ENCODE peak calls at places on chromosome 12, in eight cellular contexts. U, V, I, O, W, S, N and X are unnamed samples.

GRCh38 chr12:128266086-128266485 is 884 bp upstream of the TMEM132C start:
- DNase-seq in U (no peak), V (no peak), I (no peak), O (no peak), W (no peak), S (no peak), N (no peak), X (no peak)

GRCh38 chr12:113059071-113059595 is 2.6 kb downstream of the DTX1 start:
- DNase-seq in U (no peak), V (no peak), I (no peak), O (no peak), W (no peak), S (no peak), N (no peak), X (no peak)

GRCh38 chr12:6430124-6430989 is 14.4 kb upstream of the CD27 start:
- DNase-seq in U (peak; percentile 64), V (peak; percentile 86), I (peak; percentile 96), O (peak; percentile 92), W (peak; percentile 95), S (peak; percentile 100), N (peak; percentile 87), X (peak; percentile 68)

GRCh38 chr12:119547016-119547415 is 46.6 kb upstream of the TMEM233 start:
- DNase-seq in U (no peak), V (no peak), I (no peak), O (no peak), W (no peak), S (no peak), N (no peak), X (no peak)

GRCh38 chr12:65977384-65977783 is 153.1 kb downstream of the HMGA2 start:
- DNase-seq in U (no peak), V (no peak), I (no peak), O (no peak), W (no peak), S (no peak), N (no peak), X (no peak)

GRCh38 chr12:117582135-117582784 is 220.8 kb upstream of the NOS1 start:
- DNase-seq in U (peak; percentile 77), V (no peak), I (no peak), O (no peak), W (no peak), S (no peak), N (no peak), X (no peak)

GRCh38 chr12:5012337-5012736 is 31.3 kb upstream of the KCNA5 start:
- DNase-seq in U (peak; percentile 69), V (no peak), I (no peak), O (no peak), W (no peak), S (no peak), N (no peak), X (no peak)

GRCh38 chr12:116594325-116595038 is 35.3 kb downstream of the MAP1LC3B2 start:
- DNase-seq in U (no peak), V (no peak), I (peak; percentile 92), O (no peak), W (no peak), S (no peak), N (no peak), X (peak; percentile 51)

GRCh38 chr12:105935981-105936380 is 202.8 kb downstream of the NUAK1 start:
- DNase-seq in U (no peak), V (no peak), I (no peak), O (no peak), W (no peak), S (no peak), N (no peak), X (no peak)

GRCh38 chr12:52517888-52518287 is 2.3 kb downstream of the KRT5 start:
- DNase-seq in U (peak; percentile 25), V (no peak), I (no peak), O (no peak), W (no peak), S (no peak), N (no peak), X (no peak)

GRCh38 chr12:56411781-56412639 is 37.2 kb downstream of the TIMELESS start:
- DNase-seq in U (no peak), V (no peak), I (no peak), O (no peak), W (no peak), S (no peak), N (no peak), X (no peak)

GRCh38 chr12:31849090-31849687 is 110.0 kb upstream of the RESF1 start:
- DNase-seq in U (no peak), V (no peak), I (peak; percentile 59), O (no peak), W (no peak), S (peak; percentile 67), N (no peak), X (no peak)

GRCh38 chr12:94841171-94841570 is 162.3 kb downstream of the NDUFA12 start:
- DNase-seq in U (no peak), V (no peak), I (no peak), O (no peak), W (no peak), S (no peak), N (no peak), X (no peak)

GRCh38 chr12:34403706-34404376 is 381.5 kb downstream of the ALG10 start:
- DNase-seq in U (no peak), V (peak; percentile 3), I (no peak), O (peak; percentile 8), W (peak; percentile 11), S (no peak), N (peak; percentile 17), X (peak; percentile 49)

GRCh38 chr12:26091837-26092236 is 33.0 kb downstream of the BHLHE41 start:
- DNase-seq in U (no peak), V (peak; percentile 49), I (no peak), O (peak; percentile 32), W (no peak), S (no peak), N (no peak), X (no peak)

GRCh38 chr12:6987956-6988573 is 17.4 kb downstream of the EMG1 start:
- DNase-seq in U (peak; percentile 82), V (no peak), I (no peak), O (no peak), W (no peak), S (no peak), N (peak; percentile 86), X (no peak)

GRCh38 chr12:93050026-93050747 is 121.1 kb upstream of the EEA1 start:
- DNase-seq in U (no peak), V (no peak), I (no peak), O (no peak), W (no peak), S (no peak), N (no peak), X (no peak)

GRCh38 chr12:11228268-11228879 is 41.1 kb downstream of the PRB3 start:
- DNase-seq in U (no peak), V (no peak), I (peak; percentile 57), O (no peak), W (peak; percentile 65), S (peak; percentile 57), N (peak; percentile 35), X (no peak)

GRCh38 chr12:132824053-132824452 is 4.6 kb downstream of the GOLGA3 start:
- DNase-seq in U (no peak), V (no peak), I (peak; percentile 31), O (no peak), W (no peak), S (no peak), N (no peak), X (no peak)

GRCh38 chr12:94699796-94700195 is 49.4 kb upstream of the TMCC3 start:
- DNase-seq in U (no peak), V (no peak), I (no peak), O (no peak), W (no peak), S (peak; percentile 41), N (peak; percentile 55), X (no peak)

GRCh38 chr12:3218150-3218845 is 141.1 kb downstream of the TSPAN9 start:
- DNase-seq in U (peak; percentile 61), V (peak; percentile 88), I (peak; percentile 60), O (peak; percentile 90), W (peak; percentile 74), S (no peak), N (peak; percentile 41), X (peak; percentile 88)

GRCh38 chr12:108457006-108457733 is 57.9 kb upstream of the FICD start:
- DNase-seq in U (no peak), V (no peak), I (peak; percentile 82), O (no peak), W (peak; percentile 30), S (peak; percentile 68), N (no peak), X (no peak)

GRCh38 chr12:105318651-105319483 is 11.6 kb upstream of the C12orf75 start:
- DNase-seq in U (no peak), V (no peak), I (no peak), O (no peak), W (no peak), S (no peak), N (no peak), X (no peak)

GRCh38 chr12:49827351-49828099 is 688 bp downstream of the NCKAP5L start:
- DNase-seq in U (peak; percentile 52), V (peak; percentile 84), I (peak; percentile 82), O (peak; percentile 70), W (peak; percentile 94), S (peak; percentile 54), N (peak; percentile 66), X (peak; percentile 91)
- TF ChIP-seq CTCF in U (no peak), V (no peak), I (no peak), O (no peak), W (no peak), S (no peak), N (no peak), X (no peak)

GRCh38 chr12:121432740-121433476 is 33.0 kb downstream of the RNF34 start:
- DNase-seq in U (no peak), V (no peak), I (no peak), O (no peak), W (no peak), S (no peak), N (no peak), X (no peak)
- TF ChIP-seq POLR2A in U (no peak), V (no peak), I (no peak), O (no peak), W (no peak), S (no peak), N (no peak), X (no peak)

GRCh38 chr12:24222968-24223367 is 273.5 kb upstream of the SOX5 start:
- DNase-seq in U (no peak), V (no peak), I (peak; percentile 24), O (no peak), W (no peak), S (no peak), N (no peak), X (no peak)

GRCh38 chr12:24228371-24228770 is 278.9 kb upstream of the SOX5 start:
- DNase-seq in U (no peak), V (no peak), I (no peak), O (no peak), W (no peak), S (no peak), N (no peak), X (no peak)

GRCh38 chr12:24226745-24227350 is 277.4 kb upstream of the SOX5 start:
- DNase-seq in U (peak; percentile 25), V (no peak), I (peak; percentile 34), O (no peak), W (peak; percentile 21), S (peak; percentile 22), N (no peak), X (no peak)

GRCh38 chr12:24227550-24227949 is 278.1 kb upstream of the SOX5 start:
- DNase-seq in U (no peak), V (no peak), I (no peak), O (no peak), W (no peak), S (no peak), N (no peak), X (no peak)

GRCh38 chr12:24223926-24224325 is 274.5 kb upstream of the SOX5 start:
- DNase-seq in U (no peak), V (no peak), I (no peak), O (no peak), W (no peak), S (no peak), N (no peak), X (no peak)
- TF ChIP-seq CTCF in U (no peak), V (no peak), I (no peak), O (no peak), W (no peak), S (no peak), N (no peak), X (no peak)

GRCh38 chr12:68945255-68945654 is 12.3 kb upstream of the CPM start:
- DNase-seq in U (no peak), V (no peak), I (no peak), O (no peak), W (no peak), S (no peak), N (no peak), X (no peak)
- TF ChIP-seq POLR2A in U (no peak), V (no peak), I (no peak), O (no peak), W (no peak), S (no peak), N (no peak), X (no peak)